ENCODE peak calls at places on chromosomes 7 and 10, in four cellular contexts. E is HCT116, V is GM12891, O is sigmoid colon. K is an unnamed sample.

GRCh38 chr7:27185013-27185707 is at the start of gene HOXA11:
- DNase-seq in E (no peak), V (no peak), O (peak), K (no peak)

GRCh38 chr10:34804306-34804705 is 10.8 kb downstream of the PARD3 start:
- DNase-seq in E (no peak), V (no peak), O (no peak), K (no peak)

GRCh38 chr7:95905165-95905564 is 132.8 kb downstream of the DYNC1I1 start:
- DNase-seq in E (no peak), V (no peak), O (no peak), K (no peak)

GRCh38 chr7:70177166-70177565 is 578.9 kb downstream of the AUTS2 start:
- DNase-seq in E (no peak), V (no peak), O (no peak), K (no peak)

GRCh38 chr10:58513189-58514101 is 773 bp downstream of the BICC1 start:
- DNase-seq in E (no peak), V (no peak), O (peak), K (peak)

GRCh38 chr7:96921771-96922170 is 83.6 kb upstream of the DLX6 start:
- DNase-seq in E (no peak), V (no peak), O (no peak), K (no peak)

GRCh38 chr10:34713875-34714274 is 101.2 kb downstream of the PARD3 start:
- DNase-seq in E (no peak), V (no peak), O (no peak), K (peak)

GRCh38 chr7:27901028-27901760 is 161.2 kb downstream of the TAX1BP1 start:
- DNase-seq in E (no peak), V (peak), O (no peak), K (peak)

GRCh38 chr10:76086571-76087260 is 655.3 kb downstream of the LRMDA start:
- DNase-seq in E (no peak), V (no peak), O (peak), K (peak)

DNA sequence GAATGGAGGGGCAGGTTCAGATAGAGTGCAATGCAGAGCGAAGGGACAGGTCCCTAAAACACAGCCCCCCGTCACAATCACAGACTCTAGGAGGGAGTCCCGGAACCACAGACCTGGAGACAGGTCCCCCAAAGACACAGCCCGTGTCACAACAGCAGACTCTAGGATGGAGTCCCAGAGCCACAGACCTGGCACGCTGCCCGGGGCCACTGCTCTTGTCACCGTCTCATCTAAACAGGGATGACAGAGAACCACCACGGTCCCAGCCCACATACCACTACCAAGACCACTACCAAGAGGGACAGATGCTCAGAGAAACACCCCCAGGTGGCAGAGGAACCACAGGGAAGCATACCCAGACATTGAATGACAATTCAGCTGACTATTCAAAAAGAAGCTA is 183.9 kb downstream of the TCERG1L start:
- DNase-seq in E (no peak), V (no peak), O (no peak), K (no peak)
- TF ChIP-seq POLR2A in E (no peak), V (no peak), O (no peak), K (no peak)

GRCh38 chr7:87058739-87059524 is 522 bp downstream of the ELAPOR2 start:
- DNase-seq in E (no peak), V (peak), O (peak), K (no peak)

GRCh38 chr7:87060288-87060537 is 759 bp upstream of the ELAPOR2 start:
- DNase-seq in E (no peak), V (no peak), O (no peak), K (no peak)

GRCh38 chr7:87057210-87057609 is 2.2 kb downstream of the ELAPOR2 start:
- DNase-seq in E (no peak), V (no peak), O (no peak), K (no peak)

GRCh38 chr7:87056346-87056745 is 3.1 kb downstream of the ELAPOR2 start:
- DNase-seq in E (no peak), V (no peak), O (no peak), K (no peak)

DNA sequence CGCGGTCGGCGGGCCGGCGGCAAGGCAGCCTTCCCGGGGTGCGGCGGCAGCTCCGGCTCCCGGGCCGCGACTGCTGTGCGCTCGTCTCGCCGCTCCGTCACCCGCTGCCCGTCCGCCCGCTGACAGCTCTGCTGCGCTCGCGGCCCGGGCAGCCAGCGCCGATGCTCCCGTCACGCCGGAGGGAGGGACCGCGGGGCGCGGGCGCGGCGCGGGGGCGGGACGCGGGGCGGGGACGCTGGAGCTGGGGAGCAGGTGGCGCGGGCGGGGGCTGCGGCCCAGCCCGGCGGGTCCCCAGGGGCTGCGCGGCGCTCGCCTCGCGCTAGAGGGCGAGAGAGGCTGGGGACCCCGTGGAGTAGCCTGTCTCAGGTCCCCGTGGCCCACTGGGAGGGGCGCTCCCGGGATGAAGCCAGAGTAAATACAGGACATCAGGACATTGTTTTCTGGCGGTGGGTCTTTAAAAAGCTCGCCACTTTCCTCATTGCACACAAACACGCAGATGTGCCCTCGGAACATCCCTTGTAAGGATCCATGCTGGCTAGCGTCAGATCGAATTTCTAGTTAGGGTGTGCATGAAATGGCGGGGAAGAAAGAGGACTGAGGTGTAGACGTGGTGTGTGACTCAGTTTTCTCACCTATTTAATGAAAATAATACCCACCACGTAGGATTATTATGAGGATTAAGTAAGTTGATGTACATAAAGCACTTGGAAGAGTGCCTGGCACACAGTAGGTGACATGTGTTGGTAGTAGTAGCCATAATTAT is at the start of gene ELAPOR2:
- DNase-seq in E (peak), V (peak), O (peak), K (peak)
- TF ChIP-seq POLR2A in E (peak), V (no peak), O (no peak), K (no peak)

GRCh38 chr10:1047937-1048336 is 982 bp downstream of the IDI1 start:
- DNase-seq in E (no peak), V (no peak), O (no peak), K (no peak)

GRCh38 chr10:1045415-1045814 is 3.5 kb downstream of the IDI1 start:
- DNase-seq in E (no peak), V (no peak), O (no peak), K (no peak)

GRCh38 chr10:1044146-1044545 is 4.8 kb downstream of the IDI1 start:
- DNase-seq in E (no peak), V (no peak), O (no peak), K (no peak)

GRCh38 chr10:1043532-1043995 is 5.4 kb downstream of the IDI1 start:
- DNase-seq in E (no peak), V (no peak), O (no peak), K (no peak)

DNA sequence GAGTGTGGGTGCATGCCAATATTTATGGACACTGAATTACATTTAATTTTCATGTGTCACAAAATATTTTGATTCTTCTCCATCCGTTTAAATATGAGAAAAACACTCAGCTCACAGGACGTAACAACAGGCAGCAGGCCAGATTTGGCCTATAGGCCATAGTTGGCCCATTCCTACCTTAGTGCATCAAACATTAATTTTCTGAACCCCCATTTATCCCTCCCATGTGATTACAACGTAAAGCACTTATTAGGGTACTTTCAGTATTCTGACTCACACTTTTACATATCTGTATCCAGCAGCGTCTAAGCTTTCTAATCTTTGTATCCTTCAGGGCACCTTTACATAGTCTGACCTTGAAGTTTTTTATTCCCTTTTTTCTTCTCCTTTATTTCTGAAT is 4.0 kb downstream of the IDI1 start:
- DNase-seq in E (no peak), V (no peak), O (no peak), K (no peak)
- TF ChIP-seq POLR2A in E (no peak), V (no peak), O (no peak), K (no peak)

DNA sequence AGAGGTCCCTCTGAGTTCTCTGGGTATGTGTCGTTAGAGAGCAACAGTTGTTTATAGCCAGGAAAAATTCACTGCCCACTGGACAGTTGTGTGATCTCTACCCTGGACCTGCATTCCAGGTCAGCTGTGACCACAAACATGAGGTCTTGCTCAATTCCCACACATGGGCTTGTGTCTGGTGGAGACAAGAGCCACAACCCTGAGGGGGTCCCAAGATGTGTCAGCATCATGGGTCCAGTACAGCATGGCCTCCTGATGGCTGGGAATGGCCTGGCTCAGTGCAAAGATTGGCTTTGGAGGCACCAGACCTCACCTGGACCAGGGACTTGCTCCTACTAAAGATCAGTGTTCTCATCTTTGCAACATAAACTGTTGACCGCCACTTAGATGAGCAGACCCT is 751.6 kb downstream of the GRID1 start:
- DNase-seq in E (no peak), V (no peak), O (no peak), K (no peak)
- TF ChIP-seq POLR2A in E (no peak), V (no peak), O (no peak), K (no peak)

GRCh38 chr7:100148559-100149328 is at the start of gene LAMTOR4:
- DNase-seq in E (peak), V (peak), O (peak), K (peak)
- TF ChIP-seq POLR2A in E (peak), V (peak), O (peak), K (peak)

K was measured in H54.